ENCODE peak calls at places on chromosome 7, in seven cellular contexts. X, Q, E, I, F, K and B are unnamed samples.

GRCh38 chr7:11557627-11558026 is 274.4 kb downstream of the THSD7A start:
- DNase-seq in K (no peak), Q (no peak), F (peak), E (no peak), X (no peak), I (no peak), B (peak)

GRCh38 chr7:7272294-7272693 is 90.0 kb downstream of the C1GALT1 start:
- DNase-seq in E (no peak), X (no peak), K (no peak), I (no peak), F (no peak), Q (peak), B (no peak)

GRCh38 chr7:100166317-100166940 is 2.0 kb downstream of the GAL3ST4 start:
- DNase-seq in F (no peak), X (peak), Q (no peak), K (no peak), E (no peak), I (no peak), B (no peak)

GRCh38 chr7:8320174-8320573 is 58.2 kb upstream of the ICA1 start:
- DNase-seq in E (no peak), I (no peak), Q (no peak), X (no peak), F (no peak), K (no peak), B (no peak)

GRCh38 chr7:18573410-18574234 is 78.1 kb downstream of the HDAC9 start:
- DNase-seq in E (no peak), X (no peak), I (no peak), F (no peak), K (no peak), Q (no peak), B (no peak)

GRCh38 chr7:115478426-115478825 is 552.1 kb downstream of the TFEC start:
- DNase-seq in K (no peak), E (no peak), Q (no peak), I (peak), F (no peak), X (no peak), B (no peak)

GRCh38 chr7:77831481-77831880 is 32.9 kb downstream of the PHTF2 start:
- DNase-seq in K (no peak), X (peak), I (no peak), Q (no peak), F (no peak), E (no peak), B (no peak)

GRCh38 chr7:107948645-107949442 is 54.1 kb downstream of the LAMB1 start:
- DNase-seq in Q (peak), F (peak), X (no peak), E (no peak), I (peak), K (no peak), B (no peak)